ENCODE peak calls at places on chromosomes 12 and 14, in six cellular contexts. One of them, this sample, is unnamed.

GRCh38 chr12:132030367-132031038 is 80.8 kb downstream of the EP400 start:
- DNase-seq in esophagus squamous epithelium: no peak
- DNase-seq in hepatocyte: no peak
- DNase-seq in A549: no peak
- DNase-seq in bronchial epithelial cell: peak
- DNase-seq in BJ: no peak
- DNase-seq in this sample: no peak

GRCh38 chr14:30375280-30375892 is 183.6 kb upstream of the G2E3 start:
- DNase-seq in A549: peak
- DNase-seq in BJ: no peak
- DNase-seq in bronchial epithelial cell: peak
- DNase-seq in esophagus squamous epithelium: no peak
- DNase-seq in hepatocyte: peak
- DNase-seq in this sample: no peak

GRCh38 chr12:121190523-121191031 is 19.4 kb upstream of the P2RX4 start:
- DNase-seq in bronchial epithelial cell: peak
- DNase-seq in A549: no peak
- DNase-seq in esophagus squamous epithelium: no peak
- DNase-seq in BJ: peak
- DNase-seq in hepatocyte: peak
- DNase-seq in this sample: peak

GRCh38 chr12:2629051-2629450 is 165.7 kb upstream of the FKBP4 start:
- DNase-seq in hepatocyte: no peak
- DNase-seq in esophagus squamous epithelium: no peak
- DNase-seq in bronchial epithelial cell: no peak
- DNase-seq in A549: no peak
- DNase-seq in BJ: no peak
- DNase-seq in this sample: no peak

GRCh38 chr12:89087149-89087834 is 265.0 kb downstream of the DUSP6 start:
- DNase-seq in bronchial epithelial cell: no peak
- DNase-seq in A549: no peak
- DNase-seq in BJ: no peak
- DNase-seq in esophagus squamous epithelium: no peak
- DNase-seq in hepatocyte: peak
- DNase-seq in this sample: no peak

GRCh38 chr12:124413401-124413800 is 118.5 kb downstream of the RFLNA start:
- DNase-seq in esophagus squamous epithelium: no peak
- DNase-seq in BJ: no peak
- DNase-seq in A549: no peak
- DNase-seq in hepatocyte: no peak
- DNase-seq in bronchial epithelial cell: no peak
- DNase-seq in this sample: no peak

GRCh38 chr12:109952160-109952858 is 43.9 kb downstream of the GIT2 start:
- DNase-seq in A549: no peak
- DNase-seq in BJ: no peak
- DNase-seq in esophagus squamous epithelium: no peak
- DNase-seq in hepatocyte: no peak
- DNase-seq in bronchial epithelial cell: no peak
- DNase-seq in this sample: no peak

GRCh38 chr14:99619873-99620834 is 16.1 kb upstream of the CCDC85C start:
- DNase-seq in esophagus squamous epithelium: no peak
- DNase-seq in BJ: no peak
- DNase-seq in bronchial epithelial cell: peak
- DNase-seq in A549: no peak
- DNase-seq in hepatocyte: no peak
- DNase-seq in this sample: no peak

GRCh38 chr12:124699878-124700277 is 132.5 kb upstream of the NCOR2 start:
- DNase-seq in esophagus squamous epithelium: no peak
- DNase-seq in A549: no peak
- DNase-seq in BJ: no peak
- DNase-seq in hepatocyte: no peak
- DNase-seq in bronchial epithelial cell: no peak
- DNase-seq in this sample: no peak

GRCh38 chr14:105067140-105067968 is 2.1 kb upstream of the GPR132 start:
- DNase-seq in esophagus squamous epithelium: no peak
- DNase-seq in BJ: no peak
- DNase-seq in bronchial epithelial cell: peak
- DNase-seq in A549: no peak
- DNase-seq in hepatocyte: no peak
- DNase-seq in this sample: no peak

GRCh38 chr12:25976289-25976688 is 17.8 kb downstream of the RASSF8 start:
- DNase-seq in esophagus squamous epithelium: no peak
- DNase-seq in BJ: no peak
- DNase-seq in A549: no peak
- DNase-seq in hepatocyte: no peak
- DNase-seq in bronchial epithelial cell: no peak
- DNase-seq in this sample: no peak

GRCh38 chr12:50411051-50411660 is 10.5 kb downstream of the LARP4 start:
- DNase-seq in esophagus squamous epithelium: no peak
- DNase-seq in hepatocyte: no peak
- DNase-seq in A549: no peak
- DNase-seq in BJ: no peak
- DNase-seq in bronchial epithelial cell: no peak
- DNase-seq in this sample: no peak

GRCh38 chr14:63523735-63524408 is 19.3 kb downstream of the PPP2R5E start:
- DNase-seq in bronchial epithelial cell: no peak
- DNase-seq in A549: no peak
- DNase-seq in BJ: no peak
- DNase-seq in hepatocyte: no peak
- DNase-seq in esophagus squamous epithelium: no peak
- DNase-seq in this sample: no peak

GRCh38 chr12:51434305-51434704 is 9.7 kb downstream of the SLC4A8 start:
- DNase-seq in BJ: no peak
- DNase-seq in hepatocyte: no peak
- DNase-seq in esophagus squamous epithelium: no peak
- DNase-seq in A549: no peak
- DNase-seq in bronchial epithelial cell: no peak
- DNase-seq in this sample: no peak

GRCh38 chr12:121858662-121859572 is at the start of gene HPD:
- DNase-seq in hepatocyte: peak
- DNase-seq in A549: peak
- DNase-seq in bronchial epithelial cell: peak
- DNase-seq in esophagus squamous epithelium: no peak
- DNase-seq in BJ: no peak
- DNase-seq in this sample: no peak

GRCh38 chr12:63353559-63353958 is 202.6 kb upstream of the AVPR1A start:
- DNase-seq in esophagus squamous epithelium: no peak
- DNase-seq in A549: peak
- DNase-seq in BJ: no peak
- DNase-seq in hepatocyte: no peak
- DNase-seq in bronchial epithelial cell: peak
- DNase-seq in this sample: no peak

GRCh38 chr14:49408187-49408963 is 177.8 kb downstream of the RPS29 start:
- DNase-seq in BJ: no peak
- DNase-seq in bronchial epithelial cell: no peak
- DNase-seq in A549: no peak
- DNase-seq in esophagus squamous epithelium: no peak
- DNase-seq in hepatocyte: no peak
- DNase-seq in this sample: no peak

GRCh38 chr14:89041245-89041585 is 216.8 kb downstream of the TTC8 start:
- DNase-seq in esophagus squamous epithelium: no peak
- DNase-seq in bronchial epithelial cell: peak
- DNase-seq in BJ: no peak
- DNase-seq in hepatocyte: peak
- DNase-seq in A549: no peak
- DNase-seq in this sample: no peak

GRCh38 chr12:6092784-6093722 is 31.4 kb downstream of the VWF start:
- DNase-seq in BJ: peak
- DNase-seq in esophagus squamous epithelium: no peak
- DNase-seq in bronchial epithelial cell: peak
- DNase-seq in hepatocyte: peak
- DNase-seq in A549: peak
- DNase-seq in this sample: no peak

GRCh38 chr12:94990222-94990621 is 13.3 kb downstream of the NDUFA12 start:
- DNase-seq in esophagus squamous epithelium: no peak
- DNase-seq in hepatocyte: no peak
- DNase-seq in BJ: no peak
- DNase-seq in bronchial epithelial cell: no peak
- DNase-seq in A549: no peak
- DNase-seq in this sample: no peak

GRCh38 chr12:105018761-105019160 is 32.6 kb downstream of the NOPCHAP1 start:
- DNase-seq in esophagus squamous epithelium: no peak
- DNase-seq in bronchial epithelial cell: no peak
- DNase-seq in hepatocyte: no peak
- DNase-seq in A549: no peak
- DNase-seq in BJ: no peak
- DNase-seq in this sample: no peak

GRCh38 chr14:43175896-43176295 is 1331.2 kb downstream of the FSCB start:
- DNase-seq in hepatocyte: no peak
- DNase-seq in bronchial epithelial cell: no peak
- DNase-seq in BJ: no peak
- DNase-seq in esophagus squamous epithelium: no peak
- DNase-seq in A549: no peak
- DNase-seq in this sample: no peak

GRCh38 chr12:71591601-71592000 is 72.0 kb downstream of the ZFC3H1 start:
- DNase-seq in bronchial epithelial cell: no peak
- DNase-seq in esophagus squamous epithelium: no peak
- DNase-seq in BJ: no peak
- DNase-seq in A549: no peak
- DNase-seq in hepatocyte: no peak
- DNase-seq in this sample: no peak

GRCh38 chr12:64616221-64616620 is 5.9 kb downstream of the RASSF3 start:
- DNase-seq in A549: no peak
- DNase-seq in hepatocyte: no peak
- DNase-seq in bronchial epithelial cell: no peak
- DNase-seq in BJ: no peak
- DNase-seq in esophagus squamous epithelium: no peak
- DNase-seq in this sample: no peak
- H3K4me3 ChIP-seq in A549: no peak
- H3K4me3 ChIP-seq in hepatocyte: no peak
- H3K4me3 ChIP-seq in bronchial epithelial cell: no peak
- H3K4me3 ChIP-seq in BJ: no peak
- H3K4me3 ChIP-seq in esophagus squamous epithelium: no peak
- H3K4me3 ChIP-seq in this sample: no peak

DNA sequence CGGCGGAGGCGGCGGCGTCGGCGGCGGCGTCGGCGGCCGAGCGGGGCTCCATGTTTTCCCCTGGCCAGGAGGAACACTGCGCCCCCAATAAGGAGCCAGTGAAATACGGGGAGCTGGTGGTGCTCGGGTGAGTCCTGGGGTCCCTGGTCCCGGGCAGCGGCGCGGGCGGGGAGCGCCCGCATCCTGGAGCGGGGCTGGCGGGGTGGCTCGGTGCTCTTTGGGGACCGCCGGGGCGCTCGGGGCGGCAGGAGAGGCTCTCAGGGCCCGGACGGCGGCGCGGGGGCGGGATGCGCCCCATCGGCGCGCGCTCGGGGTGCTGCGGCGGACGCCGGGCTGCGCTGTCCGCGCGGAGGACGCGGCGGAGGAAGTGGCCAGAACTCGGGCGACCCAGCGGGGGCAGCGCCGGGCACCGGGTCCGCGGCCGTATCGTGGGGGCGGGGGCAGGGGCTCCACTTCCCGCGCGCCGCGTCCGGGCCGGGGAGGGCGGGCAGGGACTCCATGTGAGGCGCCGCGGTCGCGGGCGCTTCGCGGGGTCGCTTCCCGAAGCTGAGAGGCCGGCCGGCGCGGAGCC is 485 bp downstream of the PELI2 start:
- DNase-seq in bronchial epithelial cell: no peak
- DNase-seq in BJ: no peak
- DNase-seq in esophagus squamous epithelium: no peak
- DNase-seq in A549: no peak
- DNase-seq in hepatocyte: peak
- DNase-seq in this sample: no peak
- TF ChIP-seq CTCF in bronchial epithelial cell: no peak
- TF ChIP-seq CTCF in BJ: no peak
- TF ChIP-seq CTCF in esophagus squamous epithelium: no peak
- TF ChIP-seq CTCF in A549: no peak
- TF ChIP-seq CTCF in hepatocyte: no peak
- TF ChIP-seq CTCF in this sample: no peak

DNA sequence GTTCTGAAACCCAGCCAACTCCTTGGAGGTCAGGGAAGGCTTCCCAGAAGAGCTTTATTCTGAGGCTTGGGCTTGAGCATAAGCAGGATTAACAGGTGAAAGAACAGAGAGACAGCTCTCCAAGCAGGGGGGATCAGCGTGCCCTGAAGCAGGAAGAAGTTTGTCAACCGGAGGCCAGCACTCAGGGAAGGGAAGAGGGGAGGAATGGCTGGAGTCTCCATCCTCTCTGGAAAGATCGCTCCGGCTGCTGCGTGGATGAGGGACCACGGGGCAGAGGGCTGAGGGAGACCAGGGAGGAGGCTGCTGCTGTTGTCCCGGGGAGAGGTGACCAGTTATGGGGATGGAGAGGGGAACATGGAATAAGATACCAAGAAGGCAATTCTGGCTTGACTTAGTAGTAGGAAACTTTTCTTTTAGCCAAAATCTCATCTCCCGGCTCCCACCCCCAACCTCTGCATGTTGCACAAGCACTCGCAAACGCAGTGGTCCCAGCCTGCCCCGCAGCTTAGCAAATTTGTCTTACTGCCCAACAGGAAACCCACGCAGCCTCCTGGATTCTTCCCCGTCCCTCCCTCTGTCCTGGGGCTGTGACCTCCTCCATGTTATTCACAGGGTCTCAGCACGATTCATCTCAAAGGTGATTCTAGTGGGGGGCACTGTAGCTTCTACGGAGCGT is 1.2 kb upstream of the SSH1 start:
- DNase-seq in BJ: no peak
- DNase-seq in bronchial epithelial cell: no peak
- DNase-seq in A549: no peak
- DNase-seq in esophagus squamous epithelium: no peak
- DNase-seq in hepatocyte: peak
- DNase-seq in this sample: no peak
- H3K4me3 ChIP-seq in BJ: peak
- H3K4me3 ChIP-seq in bronchial epithelial cell: peak
- H3K4me3 ChIP-seq in A549: no peak
- H3K4me3 ChIP-seq in esophagus squamous epithelium: peak
- H3K4me3 ChIP-seq in hepatocyte: peak
- H3K4me3 ChIP-seq in this sample: peak

GRCh38 chr12:116609715-116610114 is 50.5 kb downstream of the MAP1LC3B2 start:
- DNase-seq in bronchial epithelial cell: no peak
- DNase-seq in A549: peak
- DNase-seq in esophagus squamous epithelium: no peak
- DNase-seq in BJ: no peak
- DNase-seq in hepatocyte: no peak
- DNase-seq in this sample: no peak
- TF ChIP-seq CTCF in bronchial epithelial cell: peak
- TF ChIP-seq CTCF in A549: peak
- TF ChIP-seq CTCF in esophagus squamous epithelium: no peak
- TF ChIP-seq CTCF in BJ: no peak
- TF ChIP-seq CTCF in hepatocyte: peak
- TF ChIP-seq CTCF in this sample: no peak